ENCODE peak calls at places on chromosomes 13 and 19, in five cellular contexts. I is AG04450, S is psoas muscle, F is thoracic aorta, Q is upper lobe of right lung. L is an unnamed sample.

GRCh38 chr13:79781829-79782540 is 301.0 kb downstream of the NDFIP2 start:
- DNase-seq in S (no peak), I (no peak), F (no peak), Q (no peak), L (no peak)

GRCh38 chr13:57045816-57046691 is 94.7 kb upstream of the PRR20A start:
- DNase-seq in S (no peak), I (no peak), Q (no peak), F (no peak), L (no peak)

GRCh38 chr13:45178349-45179142 is 22.3 kb downstream of the KCTD4 start:
- DNase-seq in F (no peak), Q (no peak), S (no peak), I (peak; percentile 72), L (peak; percentile 88)

GRCh38 chr19:3450796-3451411 is 29.4 kb downstream of the SMIM24 start:
- DNase-seq in F (peak; percentile 81), Q (peak; percentile 78), I (peak; percentile 99), S (peak; percentile 88), L (peak; percentile 100)

GRCh38 chr13:45933203-45934014 is 81.9 kb upstream of the SIAH3 start:
- DNase-seq in S (no peak), F (no peak), Q (no peak), I (no peak), L (no peak)

GRCh38 chr19:21610341-21610740 is 104.9 kb downstream of the ZNF429 start:
- DNase-seq in I (no peak), S (no peak), F (no peak), Q (no peak), L (no peak)

GRCh38 chr13:66139701-66140100 is 1090.4 kb downstream of the PCDH9 start:
- DNase-seq in Q (no peak), I (no peak), S (no peak), F (no peak), L (no peak)

GRCh38 chr19:5333581-5334365 is 6.8 kb downstream of the PTPRS start:
- DNase-seq in S (no peak), F (no peak), I (no peak), Q (no peak), L (no peak)

GRCh38 chr13:39866722-39867121 is 211.3 kb downstream of the COG6 start:
- DNase-seq in I (no peak), Q (no peak), F (no peak), S (no peak), L (no peak)

GRCh38 chr13:81058916-81059290 is 718.0 kb upstream of the SPRY2 start:
- DNase-seq in Q (no peak), I (no peak), S (no peak), F (no peak), L (no peak)

GRCh38 chr13:39452412-39452811 is 150.6 kb downstream of the LHFPL6 start:
- DNase-seq in Q (no peak), F (no peak), I (no peak), S (no peak), L (no peak)

GRCh38 chr19:19269952-19270694 is 3.0 kb downstream of the TM6SF2 start:
- DNase-seq in I (no peak), Q (no peak), F (no peak), S (no peak), L (no peak)

GRCh38 chr13:40664100-40665060 is 2.1 kb downstream of the FOXO1 start:
- DNase-seq in S (peak; percentile 92), F (peak; percentile 36), Q (peak; percentile 90), I (no peak), L (peak; percentile 23)

GRCh38 chr13:58025821-58026220 is 394.3 kb downstream of the PCDH17 start:
- DNase-seq in S (no peak), I (no peak), F (no peak), Q (no peak), L (no peak)

GRCh38 chr13:29901714-29902631 is 51.6 kb upstream of the UBL3 start:
- DNase-seq in I (peak; percentile 92), F (no peak), Q (no peak), S (peak; percentile 58), L (peak; percentile 97)

GRCh38 chr19:2042485-2043268 is 8.4 kb downstream of the MKNK2 start:
- DNase-seq in Q (peak; percentile 77), S (peak; percentile 85), I (no peak), F (no peak), L (no peak)

GRCh38 chr19:12788682-12789097 is 2.6 kb upstream of the JUNB start:
- DNase-seq in Q (peak; percentile 91), F (no peak), I (no peak), S (peak; percentile 90), L (peak; percentile 67)

GRCh38 chr19:56875717-56876116 is 35.2 kb upstream of the PEG3 start:
- DNase-seq in F (no peak), S (no peak), I (no peak), Q (no peak), L (no peak)

GRCh38 chr13:94327318-94327717 is 152.2 kb downstream of the DCT start:
- DNase-seq in Q (no peak), S (no peak), F (no peak), I (no peak), L (no peak)

GRCh38 chr13:30308548-30308947 is 1.2 kb upstream of the KATNAL1 start:
- DNase-seq in S (no peak), Q (no peak), F (no peak), I (no peak), L (peak; percentile 31)

GRCh38 chr13:109868583-109869311 is 82.4 kb upstream of the IRS2 start:
- DNase-seq in S (no peak), Q (no peak), F (no peak), I (no peak), L (no peak)

GRCh38 chr19:58001895-58002369 is 688 bp downstream of the ZNF606 start:
- DNase-seq in S (no peak), I (no peak), Q (no peak), F (no peak), L (peak; percentile 3)

GRCh38 chr13:34900288-34900739 is 41.8 kb upstream of the NBEA start:
- DNase-seq in S (no peak), F (no peak), I (no peak), Q (no peak), L (no peak)

GRCh38 chr13:59584902-59585670 is 578.6 kb downstream of the DIAPH3 start:
- DNase-seq in S (no peak), Q (no peak), I (no peak), F (no peak), L (no peak)

GRCh38 chr19:56814656-56815055 is 25.9 kb downstream of the PEG3 start:
- DNase-seq in S (no peak), I (no peak), Q (no peak), F (no peak), L (no peak)

GRCh38 chr19:35168261-35168660 is 13.7 kb downstream of the FXYD5 start:
- DNase-seq in S (no peak), Q (peak; percentile 30), I (no peak), F (no peak), L (no peak)

GRCh38 chr19:35167251-35168119 is 12.9 kb downstream of the FXYD5 start:
- DNase-seq in S (no peak), F (no peak), I (no peak), Q (peak; percentile 48), L (no peak)

GRCh38 chr19:35165200-35166058 is 10.9 kb downstream of the FXYD5 start:
- DNase-seq in Q (no peak), F (no peak), I (no peak), S (no peak), L (no peak)

GRCh38 chr19:35164418-35164817 is 9.9 kb downstream of the FXYD5 start:
- DNase-seq in I (no peak), S (no peak), Q (no peak), F (no peak), L (no peak)

GRCh38 chr19:35166100-35167063 is 11.8 kb downstream of the FXYD5 start:
- DNase-seq in Q (peak; percentile 22), S (no peak), F (no peak), I (no peak), L (no peak)
- H3K27ac ChIP-seq in Q (peak overlapping the region; percentile 30), S (no peak overlapping the region), F (no peak overlapping the region), I (no peak overlapping the region), L (no peak overlapping the region)

GRCh38 chr19:39473443-39473960 is 7.1 kb upstream of the TIMM50 start:
- DNase-seq in S (peak; percentile 39), I (no peak), F (no peak), Q (no peak), L (no peak)

GRCh38 chr19:39472746-39473442 is 7.7 kb upstream of the TIMM50 start:
- DNase-seq in F (no peak), I (no peak), S (peak; percentile 51), Q (no peak), L (no peak)

GRCh38 chr19:39475748-39476147 is 4.9 kb upstream of the TIMM50 start:
- DNase-seq in S (peak; percentile 32), F (no peak), Q (no peak), I (no peak), L (no peak)

GRCh38 chr19:39471756-39472536 is 8.7 kb upstream of the TIMM50 start:
- DNase-seq in S (peak; percentile 12), Q (no peak), F (no peak), I (no peak), L (no peak)

DNA sequence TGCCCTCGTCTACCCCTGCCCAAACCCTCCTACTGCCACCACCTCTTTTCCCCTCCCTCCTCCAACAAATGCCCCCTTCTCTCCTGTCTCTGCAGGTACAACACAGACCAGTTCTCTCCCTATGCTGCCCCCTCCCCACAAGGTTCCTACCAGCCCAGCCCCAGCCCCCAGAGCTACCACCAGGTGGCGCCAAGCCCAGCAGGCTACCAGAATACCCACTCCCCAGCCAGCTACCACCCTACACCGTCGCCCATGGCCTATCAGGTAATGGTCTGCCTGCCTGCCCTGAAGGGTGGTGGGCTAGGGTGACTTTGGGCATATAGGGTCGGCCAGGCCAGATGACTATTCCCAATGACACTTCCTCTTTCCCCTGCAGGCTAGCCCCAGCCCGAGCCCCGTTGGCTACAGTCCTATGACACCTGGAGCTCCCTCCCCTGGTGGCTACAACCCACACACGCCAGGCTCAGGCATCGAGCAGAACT is 6.5 kb upstream of the TIMM50 start:
- DNase-seq in F (no peak), S (peak; percentile 82), I (no peak), Q (peak; percentile 82), L (peak; percentile 18)
- TF ChIP-seq CTCF in F (peak; percentile 73), S (peak; percentile 60), I (peak; percentile 83), Q (peak; percentile 73), L (peak; percentile 94)

GRCh38 chr13:42814868-42815267 is 33.5 kb downstream of the FAM216B start:
- DNase-seq in I (peak; percentile 69), Q (no peak), S (no peak), F (no peak), L (peak; percentile 76)
- H3K27ac ChIP-seq in I (no peak overlapping the region), Q (no peak overlapping the region), S (no peak overlapping the region), F (no peak overlapping the region), L (peak overlapping the region; percentile 77)

GRCh38 chr19:11090264-11091032 is 1.2 kb downstream of the LDLR start:
- DNase-seq in Q (peak; percentile 99), I (peak; percentile 77), S (peak; percentile 97), F (peak; percentile 97), L (peak; percentile 95)
- TF ChIP-seq CTCF in Q (no peak), I (no peak), S (no peak), F (no peak), L (peak; percentile 4)

L was measured in brain microvascular endothelial cell.